ENCODE peak calls at places on chromosomes 11 and 22, in four cellular contexts. B is body of pancreas; F is CD4-positive, alpha-beta memory T cell; G is AG04450. W is an unnamed sample.

GRCh38 chr22:44848296-44848741 is 95.9 kb downstream of the ARHGAP8 start:
- DNase-seq in B (no peak), F (no peak), G (no peak), W (no peak)

GRCh38 chr11:10666976-10667892 is 26.3 kb downstream of the IRAG1 start:
- DNase-seq in B (no peak), F (no peak), G (peak), W (no peak)

GRCh38 chr11:103681855-103682254 is 354.6 kb upstream of the DDI1 start:
- DNase-seq in B (no peak), F (no peak), G (no peak), W (peak)

GRCh38 chr11:22680628-22681027 is 14.2 kb downstream of the GAS2 start:
- DNase-seq in B (no peak), F (no peak), G (no peak), W (no peak)

GRCh38 chr11:130211144-130211543 is 51.6 kb downstream of the ST14 start:
- DNase-seq in B (peak), F (no peak), G (no peak), W (no peak)

GRCh38 chr11:9459573-9460321 is 1.1 kb upstream of the ZNF143 start:
- DNase-seq in B (peak), F (peak), G (peak), W (peak)

GRCh38 chr11:12410006-12410728 is 32.8 kb downstream of the PARVA start:
- DNase-seq in B (no peak), F (no peak), G (no peak), W (peak)

GRCh38 chr11:10303558-10304363 is 1.1 kb upstream of the ADM start:
- DNase-seq in B (peak), F (peak), G (no peak), W (peak)

GRCh38 chr11:95711162-95711944 is 78.2 kb downstream of the FAM76B start:
- DNase-seq in B (no peak), F (no peak), G (no peak), W (no peak)

GRCh38 chr11:65041206-65042035 is at the start of gene SAC3D1:
- DNase-seq in B (peak), F (peak), G (no peak), W (peak)

GRCh38 chr11:63663809-63664208 is 7.4 kb downstream of the ATL3 start:
- DNase-seq in B (no peak), F (no peak), G (no peak), W (no peak)

GRCh38 chr11:19084661-19085315 is 24.3 kb upstream of the MRGPRX2 start:
- DNase-seq in B (no peak), F (no peak), G (no peak), W (no peak)

GRCh38 chr22:29992341-29993275 is 87.7 kb upstream of the HORMAD2 start:
- DNase-seq in B (no peak), F (no peak), G (no peak), W (no peak)

GRCh38 chr11:67287355-67288197 is 1.5 kb upstream of the ANKRD13D start:
- DNase-seq in B (no peak), F (peak), G (no peak), W (no peak)

GRCh38 chr11:110362916-110363574 is 66.6 kb upstream of the RDX start:
- DNase-seq in B (peak), F (no peak), G (no peak), W (no peak)

GRCh38 chr22:28424427-28425080 is 255.1 kb downstream of the TTC28 start:
- DNase-seq in B (no peak), F (no peak), G (peak), W (no peak)

GRCh38 chr11:134037093-134037908 is 31.6 kb upstream of the JAM3 start:
- DNase-seq in B (peak), F (peak), G (peak), W (peak)

GRCh38 chr11:117715801-117716200 is 81.2 kb downstream of the DSCAML1 start:
- DNase-seq in B (no peak), F (no peak), G (no peak), W (no peak)

GRCh38 chr11:61976813-61977475 is 9.5 kb upstream of the FTH1 start:
- DNase-seq in B (no peak), F (no peak), G (no peak), W (no peak)

GRCh38 chr22:48057116-48057835 is 1294.8 kb downstream of the TBC1D22A start:
- DNase-seq in B (no peak), F (no peak), G (no peak), W (no peak)

GRCh38 chr22:44399196-44399837 is 86.6 kb upstream of the SHISAL1 start:
- DNase-seq in B (peak), F (no peak), G (no peak), W (no peak)

GRCh38 chr11:1857064-1857463 is 4.2 kb downstream of the LSP1 start:
- DNase-seq in B (no peak), F (no peak), G (no peak), W (no peak)

GRCh38 chr11:75240381-75241035 is at the start of gene TPBGL:
- DNase-seq in B (no peak), F (no peak), G (no peak), W (peak)

GRCh38 chr11:107493117-107493516 is 35.5 kb upstream of the CWF19L2 start:
- DNase-seq in B (no peak), F (no peak), G (peak), W (no peak)

GRCh38 chr11:34855021-34855753 is 61.0 kb downstream of the APIP start:
- DNase-seq in B (no peak), F (no peak), G (no peak), W (no peak)

GRCh38 chr22:40922484-40923303 is 28.5 kb upstream of the RBX1 start:
- DNase-seq in B (no peak), F (peak), G (peak), W (no peak)

GRCh38 chr22:43217285-43218030 is 30.5 kb upstream of the TTLL12 start:
- DNase-seq in B (no peak), F (no peak), G (no peak), W (no peak)

GRCh38 chr22:26860233-26860765 is 202.9 kb downstream of the MIAT start:
- DNase-seq in B (no peak), F (no peak), G (no peak), W (no peak)

GRCh38 chr11:94325681-94326080 is 21.3 kb downstream of the IZUMO1R start:
- DNase-seq in B (peak), F (peak), G (no peak), W (peak)

GRCh38 chr11:8035225-8035846 is 45.7 kb upstream of the TUB start:
- DNase-seq in B (no peak), F (no peak), G (no peak), W (no peak)

GRCh38 chr11:132895340-132895739 is 637.0 kb downstream of the OPCML start:
- DNase-seq in B (no peak), F (no peak), G (peak), W (no peak)

GRCh38 chr11:70732493-70733206 is 334.3 kb downstream of the CTTN start:
- DNase-seq in B (no peak), F (no peak), G (no peak), W (no peak)

GRCh38 chr11:104385884-104386283 is 221.9 kb upstream of the PDGFD start:
- DNase-seq in B (no peak), F (no peak), G (no peak), W (no peak)

GRCh38 chr11:126415128-126415527 is 59.6 kb downstream of the ST3GAL4 start:
- DNase-seq in B (peak), F (no peak), G (peak), W (no peak)

GRCh38 chr22:28674121-28674563 is 5.5 kb downstream of the TTC28 start:
- DNase-seq in B (no peak), F (peak), G (no peak), W (no peak)

GRCh38 chr11:5234390-5234834 is at the start of gene HBD:
- DNase-seq in B (no peak), F (no peak), G (peak), W (no peak)

GRCh38 chr22:46406349-46406748 is 70.8 kb downstream of the TRMU start:
- DNase-seq in B (no peak), F (no peak), G (no peak), W (no peak)

GRCh38 chr11:17439316-17439782 is 37.3 kb downstream of the ABCC8 start:
- DNase-seq in B (peak), F (no peak), G (no peak), W (no peak)

GRCh38 chr11:68308068-68308467 is 4.3 kb upstream of the LRP5 start:
- DNase-seq in B (no peak), F (no peak), G (no peak), W (no peak)

GRCh38 chr11:44306469-44307244 is 3.3 kb downstream of the ALX4 start:
- DNase-seq in B (no peak), F (no peak), G (no peak), W (no peak)
- H3K4me3 ChIP-seq in B (no peak), F (peak), G (no peak), W (no peak)

DNA sequence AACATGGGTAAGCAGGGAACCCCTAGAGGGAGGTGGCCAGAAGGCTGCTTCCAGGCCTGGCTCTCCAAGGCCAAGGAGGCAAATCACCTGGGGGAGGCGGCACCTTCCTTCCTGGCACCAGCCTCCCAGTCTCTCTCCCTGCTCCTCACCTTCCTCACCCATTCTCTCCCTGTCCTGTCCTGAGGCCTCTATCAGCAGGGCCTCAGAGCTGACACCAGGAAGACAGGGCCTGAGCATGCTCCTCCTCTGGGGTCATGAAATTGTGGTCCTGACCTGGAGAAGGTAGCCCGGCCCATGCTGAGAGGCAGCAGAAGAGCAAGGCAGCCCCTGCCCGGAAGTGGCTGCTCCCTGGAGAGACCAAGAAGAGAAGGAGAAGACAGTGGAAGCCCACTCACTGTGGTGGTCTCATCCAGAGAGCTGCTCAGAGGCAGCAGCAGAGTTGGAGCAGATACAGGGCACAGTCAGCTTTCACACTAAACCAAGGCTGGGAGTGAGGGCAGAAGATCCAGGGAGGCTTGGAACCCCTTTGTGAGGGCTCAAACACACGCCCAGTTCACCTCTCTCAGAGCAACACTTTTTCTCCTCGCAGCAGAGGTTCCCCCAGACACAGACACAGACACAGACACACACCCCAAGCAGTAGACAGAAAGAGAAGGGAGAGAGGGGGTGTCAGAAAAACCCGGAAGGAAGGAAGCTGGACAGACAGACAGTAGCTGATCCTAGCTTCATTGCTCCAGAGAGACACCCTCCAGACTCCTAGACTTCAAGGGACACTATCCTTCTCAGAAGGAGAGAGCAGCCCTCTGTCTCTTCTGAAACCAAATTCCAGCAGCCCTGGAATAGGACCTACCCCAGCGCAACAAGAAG is 1.8 kb downstream of the BCL9L start:
- DNase-seq in B (peak), F (no peak), G (no peak), W (no peak)
- H3K27ac ChIP-seq in B (peak), F (peak), G (peak), W (no peak)

DNA sequence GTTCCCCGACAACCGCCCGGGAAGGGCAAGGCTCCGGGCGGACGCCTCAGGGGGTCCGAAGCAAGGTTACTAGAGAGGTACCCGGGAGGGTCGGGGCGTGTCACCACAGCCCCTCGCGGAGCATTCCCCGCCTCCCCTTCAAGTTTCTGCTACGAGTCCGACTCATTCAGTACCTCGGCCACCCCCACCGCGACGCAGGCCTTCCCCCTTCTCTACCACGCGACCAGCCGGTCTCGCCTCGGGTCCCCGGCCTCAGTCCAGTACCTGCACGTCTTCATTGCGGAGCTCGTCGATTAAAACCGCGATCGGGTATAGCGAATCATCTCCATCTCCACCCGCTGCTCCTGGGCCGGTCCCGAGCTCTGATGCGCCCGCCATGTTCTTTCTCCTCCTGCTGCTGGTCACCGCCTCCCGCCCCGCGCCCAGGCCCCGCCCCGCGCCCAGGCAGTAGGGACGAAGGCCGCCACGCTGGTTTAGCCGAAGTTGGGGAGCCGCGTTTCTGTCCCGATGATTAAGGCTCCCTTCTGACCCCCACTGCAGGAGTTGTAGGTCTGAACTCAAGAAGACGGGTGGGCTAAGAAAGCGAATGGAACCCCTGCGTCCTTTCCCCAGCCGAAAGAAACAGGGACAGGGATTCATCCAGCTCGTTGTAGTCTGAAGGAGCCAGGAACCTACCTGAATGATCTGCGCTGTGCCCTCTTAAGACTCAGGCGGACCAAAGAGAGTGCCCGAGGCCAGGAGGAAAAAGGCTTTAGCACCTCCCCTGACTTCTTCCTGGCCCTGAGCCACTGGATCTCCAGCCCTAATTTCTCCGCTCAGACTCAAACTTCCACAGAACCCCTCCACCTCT is at the start of gene PPP2R1B:
- DNase-seq in B (peak), F (peak), G (no peak), W (peak)
- H3K4me3 ChIP-seq in B (peak), F (peak), G (peak), W (peak)

GRCh38 chr11:31763296-31763695 is 47.8 kb downstream of the PAX6 start:
- DNase-seq in B (no peak), F (no peak), G (no peak), W (no peak)

GRCh38 chr11:31767066-31767465 is 44.1 kb downstream of the PAX6 start:
- DNase-seq in B (no peak), F (no peak), G (no peak), W (no peak)

GRCh38 chr11:31761636-31762035 is 49.5 kb downstream of the PAX6 start:
- DNase-seq in B (no peak), F (no peak), G (no peak), W (no peak)

GRCh38 chr11:31764766-31765165 is 46.4 kb downstream of the PAX6 start:
- DNase-seq in B (no peak), F (no peak), G (no peak), W (no peak)

GRCh38 chr11:31764186-31764730 is 46.9 kb downstream of the PAX6 start:
- DNase-seq in B (no peak), F (no peak), G (no peak), W (no peak)
- H3K27ac ChIP-seq in B (no peak), F (no peak), G (no peak), W (no peak)

GRCh38 chr11:46044601-46045000 is 76.7 kb downstream of the PHF21A start:
- DNase-seq in B (no peak), F (no peak), G (no peak), W (no peak)
- H3K4me3 ChIP-seq in B (no peak), F (no peak), G (no peak), W (no peak)

GRCh38 chr11:111982019-111982464 is 43.2 kb upstream of the DLAT start:
- DNase-seq in B (peak), F (peak), G (no peak), W (peak)
- H3K27ac ChIP-seq in B (peak), F (no peak), G (no peak), W (peak)

GRCh38 chr11:105577645-105578044 is 32.2 kb upstream of the GRIA4 start:
- DNase-seq in B (no peak), F (no peak), G (peak), W (no peak)

GRCh38 chr11:105573091-105573490 is 36.8 kb upstream of the GRIA4 start:
- DNase-seq in B (no peak), F (no peak), G (no peak), W (no peak)
- H3K4me3 ChIP-seq in B (no peak), F (no peak), G (no peak), W (no peak)